ENCODE peak calls at places on chromosomes 7 and 10, in nine cellular contexts. W, F, S, G, X, Y, O, D and C are unnamed samples.
A peak's percentile ranks its signal among the peaks of the same experiment; 100 is the strongest.

GRCh38 chr10:58660577-58661255 is 148.0 kb downstream of the BICC1 start:
- DNase-seq in W (peak; percentile 41), F (no peak), S (no peak), G (no peak), X (peak; percentile 39), Y (no peak), O (no peak), D (no peak), C (no peak)

GRCh38 chr10:70038926-70039325 is 13.7 kb upstream of the MACROH2A2 start:
- DNase-seq in W (no peak), F (no peak), S (no peak), G (no peak), X (no peak), Y (no peak), O (no peak), D (no peak), C (no peak)

GRCh38 chr10:44388641-44389040 is 3.7 kb upstream of the CXCL12 start:
- DNase-seq in W (no peak), F (peak; percentile 38), S (no peak), G (no peak), X (no peak), Y (no peak), O (no peak), D (no peak), C (no peak)

GRCh38 chr7:69714886-69715571 is 116.8 kb downstream of the AUTS2 start:
- DNase-seq in W (no peak), F (no peak), S (no peak), G (no peak), X (no peak), Y (no peak), O (no peak), D (no peak), C (no peak)

GRCh38 chr10:124995605-124996004 is 53.7 kb downstream of the ZRANB1 start:
- DNase-seq in W (no peak), F (no peak), S (no peak), G (no peak), X (no peak), Y (no peak), O (no peak), D (no peak), C (no peak)

GRCh38 chr7:139548302-139549028 is 25.0 kb downstream of the CLEC2L start:
- DNase-seq in W (no peak), F (no peak), S (no peak), G (no peak), X (no peak), Y (no peak), O (no peak), D (no peak), C (no peak)

GRCh38 chr10:103668351-103669242 is 175.1 kb downstream of the NEURL1 start:
- DNase-seq in W (peak; percentile 57), F (peak; percentile 78), S (peak; percentile 36), G (no peak), X (no peak), Y (no peak), O (peak; percentile 51), D (no peak), C (no peak)

GRCh38 chr10:93968452-93969044 is 25.2 kb upstream of the PLCE1 start:
- DNase-seq in W (no peak), F (no peak), S (no peak), G (no peak), X (no peak), Y (no peak), O (no peak), D (no peak), C (no peak)

GRCh38 chr10:118957141-118957825 is 72.2 kb upstream of the NANOS1 start:
- DNase-seq in W (no peak), F (no peak), S (no peak), G (no peak), X (no peak), Y (no peak), O (no peak), D (no peak), C (no peak)

GRCh38 chr10:14658331-14659122 is 116.2 kb downstream of the FAM107B start:
- DNase-seq in W (peak; percentile 92), F (no peak), S (peak; percentile 75), G (peak; percentile 36), X (peak; percentile 47), Y (no peak), O (no peak), D (no peak), C (peak; percentile 56)

GRCh38 chr10:122323941-122324675 is 50.4 kb upstream of the PLEKHA1 start:
- DNase-seq in W (peak; percentile 75), F (no peak), S (peak; percentile 44), G (no peak), X (peak; percentile 91), Y (no peak), O (peak; percentile 25), D (no peak), C (peak; percentile 85)

GRCh38 chr7:94179466-94179865 is 175.3 kb upstream of the BET1 start:
- DNase-seq in W (no peak), F (no peak), S (no peak), G (no peak), X (no peak), Y (no peak), O (no peak), D (no peak), C (no peak)

GRCh38 chr10:26857991-26858706 is 2.6 kb downstream of the ABI1 start:
- DNase-seq in W (peak; percentile 65), F (no peak), S (peak; percentile 33), G (peak; percentile 68), X (no peak), Y (no peak), O (no peak), D (no peak), C (peak; percentile 6)

GRCh38 chr10:48685731-48686130 is 1.1 kb downstream of the WDFY4 start:
- DNase-seq in W (no peak), F (no peak), S (no peak), G (no peak), X (no peak), Y (no peak), O (no peak), D (no peak), C (no peak)

GRCh38 chr10:90007226-90007625 is 305.8 kb downstream of the KIF20B start:
- DNase-seq in W (no peak), F (no peak), S (no peak), G (no peak), X (peak; percentile 71), Y (no peak), O (no peak), D (no peak), C (peak; percentile 32)

GRCh38 chr7:70647801-70648491 is 484.0 kb upstream of the GALNT17 start:
- DNase-seq in W (peak; percentile 91), F (no peak), S (no peak), G (no peak), X (no peak), Y (peak; percentile 45), O (no peak), D (no peak), C (no peak)

GRCh38 chr7:81206217-81206616 is 287.4 kb upstream of the SEMA3C start:
- DNase-seq in W (no peak), F (no peak), S (no peak), G (no peak), X (no peak), Y (no peak), O (no peak), D (no peak), C (no peak)

GRCh38 chr7:155586843-155587440 is 40.6 kb upstream of the CNPY1 start:
- DNase-seq in W (no peak), F (no peak), S (no peak), G (no peak), X (no peak), Y (no peak), O (no peak), D (no peak), C (no peak)

GRCh38 chr7:148738737-148739535 is 40.2 kb downstream of the CUL1 start:
- DNase-seq in W (peak; percentile 40), F (no peak), S (no peak), G (no peak), X (no peak), Y (no peak), O (no peak), D (no peak), C (no peak)

GRCh38 chr7:21278944-21279343 is 148.9 kb upstream of the SP4 start:
- DNase-seq in W (no peak), F (no peak), S (no peak), G (no peak), X (no peak), Y (no peak), O (no peak), D (no peak), C (no peak)

GRCh38 chr10:124048371-124049290 is 44.8 kb downstream of the CHST15 start:
- DNase-seq in W (no peak), F (no peak), S (no peak), G (no peak), X (no peak), Y (no peak), O (no peak), D (no peak), C (no peak)